ENCODE peak calls at places on chromosomes 3 and 15, in nine cellular contexts. One of them, this sample, is unnamed.

GRCh38 chr3:136258199-136258598 is 8.1 kb downstream of the PCCB start:
- DNase-seq in NCI-H1417: no peak
- DNase-seq in substantia nigra: no peak
- DNase-seq in neural crest cell: no peak
- DNase-seq in B cell: no peak
- DNase-seq in activated CD8-positive, alpha-beta memory T cell treated with anti-CD3 and anti-CD28 coated beads for 4 hours: no peak
- DNase-seq in GM12864: no peak
- DNase-seq in progenitor cell of endocrine pancreas: no peak
- DNase-seq in posterior vena cava: no peak
- DNase-seq in this sample: no peak

GRCh38 chr3:17500618-17501017 is 241.8 kb downstream of the TBC1D5 start:
- DNase-seq in GM12864: no peak
- DNase-seq in neural crest cell: no peak
- DNase-seq in NCI-H1417: no peak
- DNase-seq in substantia nigra: no peak
- DNase-seq in B cell: no peak
- DNase-seq in activated CD8-positive, alpha-beta memory T cell treated with anti-CD3 and anti-CD28 coated beads for 4 hours: no peak
- DNase-seq in progenitor cell of endocrine pancreas: no peak
- DNase-seq in posterior vena cava: no peak
- DNase-seq in this sample: no peak

GRCh38 chr3:11650391-11650790 is 6.7 kb upstream of the VGLL4 start:
- DNase-seq in neural crest cell: no peak
- DNase-seq in B cell: no peak
- DNase-seq in GM12864: no peak
- DNase-seq in posterior vena cava: no peak
- DNase-seq in NCI-H1417: no peak
- DNase-seq in progenitor cell of endocrine pancreas: no peak
- DNase-seq in substantia nigra: no peak
- DNase-seq in activated CD8-positive, alpha-beta memory T cell treated with anti-CD3 and anti-CD28 coated beads for 4 hours: no peak
- DNase-seq in this sample: no peak

GRCh38 chr15:79093352-79093935 is 2.9 kb upstream of the RASGRF1 start:
- DNase-seq in activated CD8-positive, alpha-beta memory T cell treated with anti-CD3 and anti-CD28 coated beads for 4 hours: no peak
- DNase-seq in posterior vena cava: no peak
- DNase-seq in NCI-H1417: no peak
- DNase-seq in neural crest cell: no peak
- DNase-seq in B cell: no peak
- DNase-seq in progenitor cell of endocrine pancreas: no peak
- DNase-seq in GM12864: no peak
- DNase-seq in substantia nigra: no peak
- DNase-seq in this sample: no peak

GRCh38 chr15:79988448-79989117 is 17.6 kb upstream of the BCL2A1 start:
- DNase-seq in posterior vena cava: no peak
- DNase-seq in activated CD8-positive, alpha-beta memory T cell treated with anti-CD3 and anti-CD28 coated beads for 4 hours: no peak
- DNase-seq in NCI-H1417: no peak
- DNase-seq in progenitor cell of endocrine pancreas: no peak
- DNase-seq in neural crest cell: no peak
- DNase-seq in B cell: no peak
- DNase-seq in substantia nigra: no peak
- DNase-seq in GM12864: no peak
- DNase-seq in this sample: no peak

GRCh38 chr3:14298991-14299555 is 103.3 kb upstream of the SLC6A6 start:
- DNase-seq in activated CD8-positive, alpha-beta memory T cell treated with anti-CD3 and anti-CD28 coated beads for 4 hours: no peak
- DNase-seq in NCI-H1417: no peak
- DNase-seq in neural crest cell: no peak
- DNase-seq in progenitor cell of endocrine pancreas: no peak
- DNase-seq in posterior vena cava: peak; percentile 75
- DNase-seq in B cell: no peak
- DNase-seq in GM12864: no peak
- DNase-seq in substantia nigra: no peak
- DNase-seq in this sample: no peak

GRCh38 chr15:70643783-70644125 is 119.6 kb downstream of the UACA start:
- DNase-seq in activated CD8-positive, alpha-beta memory T cell treated with anti-CD3 and anti-CD28 coated beads for 4 hours: no peak
- DNase-seq in GM12864: no peak
- DNase-seq in substantia nigra: no peak
- DNase-seq in posterior vena cava: no peak
- DNase-seq in NCI-H1417: no peak
- DNase-seq in B cell: no peak
- DNase-seq in progenitor cell of endocrine pancreas: no peak
- DNase-seq in neural crest cell: no peak
- DNase-seq in this sample: no peak

GRCh38 chr3:43870844-43871626 is 180.3 kb downstream of the ABHD5 start:
- DNase-seq in progenitor cell of endocrine pancreas: no peak
- DNase-seq in GM12864: no peak
- DNase-seq in neural crest cell: no peak
- DNase-seq in NCI-H1417: no peak
- DNase-seq in B cell: no peak
- DNase-seq in activated CD8-positive, alpha-beta memory T cell treated with anti-CD3 and anti-CD28 coated beads for 4 hours: no peak
- DNase-seq in substantia nigra: no peak
- DNase-seq in posterior vena cava: no peak
- DNase-seq in this sample: no peak

GRCh38 chr15:92914768-92915221 is 14.7 kb downstream of the CHD2 start:
- DNase-seq in substantia nigra: no peak
- DNase-seq in B cell: peak; percentile 46
- DNase-seq in GM12864: no peak
- DNase-seq in neural crest cell: no peak
- DNase-seq in posterior vena cava: no peak
- DNase-seq in activated CD8-positive, alpha-beta memory T cell treated with anti-CD3 and anti-CD28 coated beads for 4 hours: no peak
- DNase-seq in NCI-H1417: no peak
- DNase-seq in progenitor cell of endocrine pancreas: no peak
- DNase-seq in this sample: no peak

GRCh38 chr3:124248471-124249028 is 256.6 kb upstream of the ROPN1 start:
- DNase-seq in posterior vena cava: no peak
- DNase-seq in GM12864: no peak
- DNase-seq in neural crest cell: no peak
- DNase-seq in substantia nigra: no peak
- DNase-seq in activated CD8-positive, alpha-beta memory T cell treated with anti-CD3 and anti-CD28 coated beads for 4 hours: no peak
- DNase-seq in progenitor cell of endocrine pancreas: no peak
- DNase-seq in B cell: no peak
- DNase-seq in NCI-H1417: no peak
- DNase-seq in this sample: no peak

GRCh38 chr3:14548321-14548729 is 8.2 kb upstream of the GRIP2 start:
- DNase-seq in NCI-H1417: peak; percentile 17
- DNase-seq in progenitor cell of endocrine pancreas: peak; percentile 43
- DNase-seq in substantia nigra: peak; percentile 21
- DNase-seq in activated CD8-positive, alpha-beta memory T cell treated with anti-CD3 and anti-CD28 coated beads for 4 hours: no peak
- DNase-seq in B cell: no peak
- DNase-seq in posterior vena cava: no peak
- DNase-seq in neural crest cell: peak; percentile 73
- DNase-seq in GM12864: no peak
- DNase-seq in this sample: peak; percentile 4

GRCh38 chr3:151599103-151599672 is 134.5 kb upstream of the AADACL2 start:
- DNase-seq in B cell: no peak
- DNase-seq in substantia nigra: no peak
- DNase-seq in neural crest cell: no peak
- DNase-seq in activated CD8-positive, alpha-beta memory T cell treated with anti-CD3 and anti-CD28 coated beads for 4 hours: no peak
- DNase-seq in posterior vena cava: no peak
- DNase-seq in NCI-H1417: no peak
- DNase-seq in progenitor cell of endocrine pancreas: no peak
- DNase-seq in GM12864: no peak
- DNase-seq in this sample: no peak

GRCh38 chr15:85339976-85340665 is 40.3 kb upstream of the AKAP13 start:
- DNase-seq in neural crest cell: no peak
- DNase-seq in substantia nigra: no peak
- DNase-seq in B cell: no peak
- DNase-seq in NCI-H1417: no peak
- DNase-seq in progenitor cell of endocrine pancreas: no peak
- DNase-seq in posterior vena cava: no peak
- DNase-seq in GM12864: no peak
- DNase-seq in activated CD8-positive, alpha-beta memory T cell treated with anti-CD3 and anti-CD28 coated beads for 4 hours: no peak
- DNase-seq in this sample: no peak

GRCh38 chr3:9214185-9214584 is 35.3 kb downstream of the SRGAP3 start:
- DNase-seq in progenitor cell of endocrine pancreas: no peak
- DNase-seq in posterior vena cava: no peak
- DNase-seq in neural crest cell: no peak
- DNase-seq in GM12864: no peak
- DNase-seq in activated CD8-positive, alpha-beta memory T cell treated with anti-CD3 and anti-CD28 coated beads for 4 hours: no peak
- DNase-seq in NCI-H1417: no peak
- DNase-seq in substantia nigra: no peak
- DNase-seq in B cell: no peak
- DNase-seq in this sample: no peak

GRCh38 chr15:59401810-59402569 is 29.3 kb upstream of the MYO1E start:
- DNase-seq in activated CD8-positive, alpha-beta memory T cell treated with anti-CD3 and anti-CD28 coated beads for 4 hours: no peak
- DNase-seq in GM12864: no peak
- DNase-seq in substantia nigra: no peak
- DNase-seq in posterior vena cava: no peak
- DNase-seq in B cell: no peak
- DNase-seq in progenitor cell of endocrine pancreas: no peak
- DNase-seq in neural crest cell: no peak
- DNase-seq in NCI-H1417: peak; percentile 74
- DNase-seq in this sample: no peak